ENCODE peak calls at places on chromosomes 16 and 17, in eight cellular contexts. I, W, T, H, Z, N, C and K are unnamed samples. For H3K4me1 and H3K9me3, the result is how much of the 10 kb centered on the place peaks cover.

GRCh38 chr17:31554930-31555329 is 163.5 kb downstream of the RAB11FIP4 start:
- DNase-seq in I (no peak), W (no peak), T (no peak), H (no peak), Z (no peak), N (no peak), C (no peak), K (no peak)

GRCh38 chr16:81061855-81062608 is 15.0 kb downstream of the C16orf46 start:
- DNase-seq in I (no peak), W (no peak), T (no peak), H (no peak), Z (no peak), N (no peak), C (no peak), K (no peak)

GRCh38 chr16:60748366-60748765 is 1287.9 kb downstream of the CDH8 start:
- DNase-seq in I (no peak), W (no peak), T (no peak), H (no peak), Z (no peak), N (no peak), C (no peak), K (no peak)

GRCh38 chr17:45381001-45381400 is 51.7 kb downstream of the ARHGAP27 start:
- DNase-seq in I (no peak), W (no peak), T (no peak), H (no peak), Z (no peak), N (no peak), C (no peak), K (no peak)

GRCh38 chr17:31579265-31579664 is 187.8 kb downstream of the RAB11FIP4 start:
- DNase-seq in I (no peak), W (no peak), T (no peak), H (no peak), Z (no peak), N (no peak), C (no peak), K (peak)

GRCh38 chr16:75566889-75567255 is 693 bp downstream of the GABARAPL2 start:
- DNase-seq in I (peak), W (peak), T (no peak), H (peak), Z (no peak), N (peak), C (peak), K (no peak)

GRCh38 chr16:75208861-75209505 is 2.0 kb upstream of the CTRB2 start:
- DNase-seq in I (no peak), W (no peak), T (no peak), H (no peak), Z (no peak), N (no peak), C (no peak), K (peak)

GRCh38 chr17:76535788-76536510 is 1.6 kb downstream of the CYGB start:
- DNase-seq in I (no peak), W (no peak), T (no peak), H (no peak), Z (no peak), N (no peak), C (no peak), K (no peak)

GRCh38 chr17:78981010-78981888 is 1.5 kb upstream of the LGALS3BP start:
- DNase-seq in I (no peak), W (peak), T (no peak), H (no peak), Z (no peak), N (no peak), C (no peak), K (peak)

GRCh38 chr17:7575959-7576358 is 3.5 kb upstream of the CD68 start:
- DNase-seq in I (no peak), W (no peak), T (no peak), H (no peak), Z (no peak), N (no peak), C (no peak), K (no peak)

GRCh38 chr17:46984341-46984740 is 5.3 kb upstream of the RPRML start:
- DNase-seq in I (no peak), W (no peak), T (no peak), H (no peak), Z (no peak), N (no peak), C (no peak), K (peak)

GRCh38 chr17:6392609-6393367 is 42.1 kb downstream of the AIPL1 start:
- DNase-seq in I (peak), W (no peak), T (no peak), H (no peak), Z (no peak), N (no peak), C (no peak), K (no peak)

GRCh38 chr17:33228548-33228947 is 64.5 kb downstream of the ASIC2 start:
- DNase-seq in I (no peak), W (no peak), T (no peak), H (no peak), Z (no peak), N (no peak), C (no peak), K (no peak)

GRCh38 chr16:56257666-56258359 is 66.5 kb downstream of the GNAO1 start:
- DNase-seq in I (no peak), W (no peak), T (no peak), H (no peak), Z (no peak), N (no peak), C (no peak), K (no peak)

DNA sequence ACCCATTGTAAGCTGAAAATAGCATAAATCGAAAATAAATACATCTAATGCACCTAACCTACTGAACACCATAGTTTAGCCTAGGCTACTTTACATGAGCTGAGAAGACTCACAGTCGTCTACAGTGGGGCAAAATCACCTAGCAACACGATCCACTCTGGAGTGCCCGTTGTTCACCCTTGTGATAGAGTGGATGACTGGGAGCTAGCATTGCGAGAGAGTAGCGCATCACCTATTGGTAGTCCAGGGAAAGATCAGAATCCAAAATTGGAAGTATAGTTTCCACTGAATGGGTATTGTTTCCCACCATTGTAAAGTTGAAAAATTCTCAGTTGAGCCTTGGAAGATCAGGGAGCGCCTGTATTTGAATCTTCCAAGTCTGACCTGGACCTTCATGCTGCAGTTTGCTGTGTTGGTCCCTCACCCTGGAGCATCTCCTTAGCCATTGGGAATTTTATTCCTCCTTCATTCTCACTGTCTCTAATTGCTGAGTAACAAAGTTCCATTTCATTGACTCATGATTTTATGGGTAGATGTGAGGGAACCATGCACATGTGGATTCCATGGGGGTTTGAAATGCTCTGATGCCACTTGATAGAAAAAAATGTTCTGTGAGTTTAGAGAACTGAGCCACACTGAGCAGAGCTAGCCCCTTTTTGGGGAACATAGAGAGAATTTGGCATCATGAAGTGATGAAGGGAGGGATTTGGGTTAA is 19.6 kb downstream of the AKAP1 start:
- DNase-seq in I (no peak), W (no peak), T (no peak), H (no peak), Z (no peak), N (no peak), C (no peak), K (no peak)
- H3K4me1 ChIP-seq in I (under half), W (under half), T (under half), H (under half), Z (under half), N (under half), C (under half), K (under half)

GRCh38 chr16:35745191-35745590 is 2285.8 kb downstream of the TP53TG3F start:
- DNase-seq in I (no peak), W (no peak), T (no peak), H (no peak), Z (no peak), N (no peak), C (peak), K (no peak)

GRCh38 chr16:35747658-35748455 is 2288.4 kb downstream of the TP53TG3F start:
- DNase-seq in I (no peak), W (no peak), T (no peak), H (no peak), Z (no peak), N (no peak), C (peak), K (no peak)

GRCh38 chr16:35746963-35747657 is 2287.7 kb downstream of the TP53TG3F start:
- DNase-seq in I (no peak), W (no peak), T (no peak), H (no peak), Z (no peak), N (no peak), C (peak), K (no peak)

GRCh38 chr16:35745821-35746248 is 2286.4 kb downstream of the TP53TG3F start:
- DNase-seq in I (no peak), W (no peak), T (no peak), H (no peak), Z (no peak), N (no peak), C (peak), K (no peak)

DNA sequence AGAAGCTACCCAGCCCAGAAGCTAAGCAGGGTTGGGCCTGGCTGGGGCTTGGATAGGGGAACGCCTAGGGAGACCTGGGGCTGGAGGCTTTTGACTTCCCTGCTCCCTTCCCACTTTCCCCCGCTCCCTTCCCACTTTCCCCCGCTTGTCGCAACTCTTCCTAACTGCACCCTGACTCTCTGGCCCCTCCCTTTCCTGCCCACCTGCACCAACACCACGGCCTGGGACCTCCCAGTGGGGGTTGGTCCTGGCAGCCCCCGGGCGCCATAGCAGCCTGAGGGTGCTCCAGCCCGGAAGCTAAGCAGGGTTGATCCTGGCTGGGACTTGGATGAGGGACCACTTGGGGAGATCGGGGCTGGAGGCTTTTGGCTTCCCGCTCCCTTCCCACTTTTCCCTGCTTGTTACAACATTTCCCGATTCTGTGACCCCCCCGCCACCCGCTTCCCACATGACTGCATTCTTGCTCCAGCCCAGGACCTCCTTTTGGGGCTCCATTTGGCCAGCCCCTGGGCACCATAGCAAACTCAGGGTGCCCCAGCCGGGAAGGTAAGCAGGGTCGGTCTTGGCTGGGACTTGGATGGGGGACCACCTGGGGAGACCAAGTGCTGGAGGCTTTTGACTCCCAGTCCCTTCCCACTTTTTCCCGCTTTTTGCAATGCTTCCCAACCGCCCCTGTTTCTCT is 2287.0 kb downstream of the TP53TG3F start:
- DNase-seq in I (no peak), W (no peak), T (no peak), H (no peak), Z (no peak), N (no peak), C (peak), K (no peak)
- H3K9me3 ChIP-seq in I (under half), W (under half), T (under half), H (under half), Z (under half), N (under half), C (under half), K (under half)

GRCh38 chr17:29157310-29157709 is 22.9 kb downstream of the MYO18A start:
- DNase-seq in I (no peak), W (no peak), T (no peak), H (no peak), Z (no peak), N (no peak), C (no peak), K (no peak)
- H3K4me1 ChIP-seq in I (half or more), W (under half), T (half or more), H (under half), Z (half or more), N (under half), C (under half), K (half or more)

GRCh38 chr16:35752012-35752772 is 2292.8 kb downstream of the TP53TG3F start:
- DNase-seq in I (no peak), W (no peak), T (no peak), H (no peak), Z (no peak), N (no peak), C (peak), K (no peak)
- H3K9me3 ChIP-seq in I (under half), W (under half), T (under half), H (under half), Z (under half), N (under half), C (under half), K (under half)